ENCODE peak calls at places on chromosomes 1 and 21, in eight cellular contexts. X is left ventricle myocardium superior; C is neural progenitor cell; Q is NCI-H1694; B is ureter; A is astrocyte; G is AG20443; D is activated T-cell treated with anti-CD3 and anti-CD28 coated beads, Interleukin-2, amount 50 U/mL, for 72 hours. M is an unnamed sample.

GRCh38 chr1:204104331-204105222 is 31.7 kb downstream of the SOX13 start:
- DNase-seq in A (peak), B (no peak), C (no peak), Q (no peak), D (peak), G (no peak), X (peak), M (peak)

GRCh38 chr1:166302919-166303758 is 136.3 kb upstream of the FAM78B start:
- DNase-seq in B (no peak), D (no peak), G (no peak), Q (peak), C (peak), X (no peak), A (no peak), M (no peak)

GRCh38 chr1:1291023-1291528 is 10.8 kb downstream of the SCNN1D start:
- DNase-seq in B (no peak), G (no peak), D (no peak), A (no peak), Q (no peak), X (peak), C (no peak), M (peak)

GRCh38 chr21:15943009-15943666 is 213.4 kb downstream of the USP25 start:
- DNase-seq in B (no peak), C (no peak), A (peak), G (no peak), X (no peak), D (no peak), Q (no peak), M (no peak)

GRCh38 chr1:44405041-44405803 is at the start of gene RNF220:
- DNase-seq in Q (peak), B (no peak), G (peak), A (peak), C (peak), X (peak), D (peak), M (peak)

GRCh38 chr1:116179886-116180474 is 68.8 kb downstream of the MAB21L3 start:
- DNase-seq in B (no peak), D (no peak), C (no peak), G (no peak), A (no peak), X (no peak), Q (no peak), M (no peak)

GRCh38 chr1:226737819-226738420 is 1.2 kb downstream of the ITPKB start:
- DNase-seq in A (no peak), X (peak), C (peak), B (peak), G (peak), Q (peak), D (peak), M (peak)

GRCh38 chr1:108686609-108687313 is 5.3 kb upstream of the PRPF38B start:
- DNase-seq in C (no peak), G (peak), X (no peak), D (no peak), B (no peak), A (peak), Q (no peak), M (no peak)

GRCh38 chr21:27371688-27372331 is 404.9 kb upstream of the ADAMTS5 start:
- DNase-seq in Q (no peak), G (no peak), A (peak), C (no peak), X (no peak), B (no peak), D (no peak), M (no peak)

GRCh38 chr1:106921186-106921585 is 135.3 kb upstream of the PRMT6 start:
- DNase-seq in Q (no peak), A (peak), X (no peak), C (no peak), G (no peak), D (no peak), B (no peak), M (no peak)

GRCh38 chr1:22044690-22045420 is 7.7 kb upstream of the CDC42 start:
- DNase-seq in G (peak), C (no peak), D (no peak), B (no peak), Q (peak), X (no peak), A (peak), M (no peak)

GRCh38 chr1:98452162-98452561 is 209.4 kb upstream of the SNX7 start:
- DNase-seq in G (no peak), A (no peak), Q (no peak), B (no peak), D (no peak), C (no peak), X (no peak), M (no peak)

GRCh38 chr21:44955141-44955802 is 15.4 kb downstream of the SLX9 start:
- DNase-seq in A (peak), C (no peak), Q (no peak), B (no peak), D (no peak), X (peak), G (no peak), M (no peak)

GRCh38 chr1:228083871-228084278 is 1.4 kb downstream of the ARF1 start:
- DNase-seq in C (peak), G (no peak), Q (no peak), A (no peak), B (no peak), D (no peak), X (peak), M (no peak)

GRCh38 chr1:228494391-228494790 is 7.2 kb downstream of the RNF187 start:
- DNase-seq in X (no peak), G (no peak), Q (no peak), C (no peak), A (no peak), D (no peak), B (no peak), M (no peak)

GRCh38 chr1:113808450-113809195 is 3.7 kb downstream of the RSBN1 start:
- DNase-seq in Q (no peak), G (no peak), A (no peak), C (no peak), X (no peak), D (peak), B (no peak), M (no peak)

GRCh38 chr1:54663723-54664122 is 22.1 kb downstream of the MROH7 start:
- DNase-seq in B (no peak), D (no peak), G (no peak), X (no peak), A (no peak), C (no peak), Q (no peak), M (no peak)

GRCh38 chr1:37478451-37478871 is 4.1 kb downstream of the ZC3H12A start:
- DNase-seq in C (no peak), B (no peak), G (peak), D (peak), A (peak), X (no peak), Q (no peak), M (no peak)

GRCh38 chr1:241627453-241628329 is 12.5 kb downstream of the CHML start:
- DNase-seq in D (peak), Q (peak), A (peak), G (peak), X (no peak), C (peak), B (no peak), M (peak)

GRCh38 chr21:45804809-45805313 is 161.3 kb downstream of the PCBP3 start:
- DNase-seq in A (no peak), D (no peak), Q (no peak), B (no peak), G (no peak), C (no peak), X (no peak), M (no peak)

GRCh38 chr1:218851601-218852000 is 322.1 kb upstream of the LYPLAL1 start:
- DNase-seq in D (no peak), X (no peak), A (peak), B (no peak), G (no peak), Q (no peak), C (no peak), M (no peak)

GRCh38 chr1:147207192-147207591 is 17.9 kb downstream of the FMO5 start:
- DNase-seq in D (no peak), A (no peak), C (no peak), Q (no peak), X (no peak), B (no peak), G (no peak), M (no peak)

GRCh38 chr1:183096889-183097288 is 73.7 kb downstream of the LAMC1 start:
- DNase-seq in B (no peak), C (no peak), A (peak), G (peak), Q (no peak), D (no peak), X (no peak), M (no peak)

M was measured in DMS153.